ENCODE peak calls at places on chromosomes 13 and 19, in eight cellular contexts. L, K, V, C, I, X, O and Q are unnamed samples.

GRCh38 chr13:45731455-45731854 is 29.3 kb downstream of the CBY2 start:
- DNase-seq in C (no peak), I (no peak), O (no peak), V (no peak), K (no peak), L (no peak), X (no peak), Q (no peak)

GRCh38 chr13:48715977-48716376 is 62.2 kb downstream of the CYSLTR2 start:
- DNase-seq in C (no peak), V (no peak), K (no peak), I (no peak), X (no peak), L (no peak), O (no peak), Q (no peak)

GRCh38 chr13:27007166-27007565 is 164.4 kb downstream of the USP12 start:
- DNase-seq in L (no peak), V (no peak), K (no peak), I (no peak), C (no peak), X (no peak), O (no peak), Q (no peak)

GRCh38 chr13:42146359-42146758 is 97.9 kb downstream of the DGKH start:
- DNase-seq in C (no peak), L (no peak), K (no peak), O (no peak), I (no peak), X (no peak), V (no peak), Q (no peak)

GRCh38 chr19:40687525-40688016 is 2.9 kb downstream of the NUMBL start:
- DNase-seq in C (peak; percentile 76), K (peak; percentile 82), O (no peak), V (peak; percentile 60), X (no peak), I (no peak), L (no peak), Q (no peak)

GRCh38 chr19:19064098-19064722 is 416 bp downstream of the SLC25A42 start:
- DNase-seq in C (no peak), O (no peak), L (no peak), V (peak; percentile 15), K (peak; percentile 27), X (no peak), I (no peak), Q (no peak)

GRCh38 chr19:41356984-41357739 is 3.4 kb upstream of the TGFB1 start:
- DNase-seq in L (no peak), V (no peak), O (no peak), K (no peak), X (no peak), I (no peak), C (no peak), Q (no peak)

GRCh38 chr19:52638601-52639000 is 446 bp upstream of the ZNF83 start:
- DNase-seq in V (peak; percentile 67), C (no peak), K (peak; percentile 16), O (no peak), L (no peak), X (peak; percentile 74), I (no peak), Q (no peak)

GRCh38 chr19:58483776-58484175 is 7.6 kb downstream of the ZNF446 start:
- DNase-seq in L (no peak), C (no peak), K (no peak), V (no peak), O (no peak), X (no peak), I (no peak), Q (no peak)